ENCODE peak calls at places on chromosomes 2 and 18, in eight cellular contexts. One of them, this sample, is unnamed.

GRCh38 chr2:55302241-55302640 is 33.2 kb upstream of the MTIF2 start:
- DNase-seq in breast epithelium: no peak
- DNase-seq in spleen: no peak
- DNase-seq in tibial nerve: no peak
- DNase-seq in A549: no peak
- DNase-seq in heart left ventricle: no peak
- DNase-seq in sigmoid colon: no peak
- DNase-seq in erythroblast: no peak
- DNase-seq in this sample: no peak

GRCh38 chr2:86249843-86250402 is 50.7 kb downstream of the MRPL35 start:
- DNase-seq in breast epithelium: no peak
- DNase-seq in spleen: no peak
- DNase-seq in tibial nerve: no peak
- DNase-seq in A549: peak
- DNase-seq in heart left ventricle: no peak
- DNase-seq in sigmoid colon: peak
- DNase-seq in erythroblast: no peak
- DNase-seq in this sample: no peak

GRCh38 chr18:52345428-52345827 is 5.4 kb downstream of the DCC start:
- DNase-seq in breast epithelium: no peak
- DNase-seq in spleen: no peak
- DNase-seq in tibial nerve: no peak
- DNase-seq in A549: no peak
- DNase-seq in heart left ventricle: no peak
- DNase-seq in sigmoid colon: no peak
- DNase-seq in erythroblast: no peak
- DNase-seq in this sample: no peak

GRCh38 chr18:27762054-27762453 is 414.9 kb downstream of the CDH2 start:
- DNase-seq in breast epithelium: no peak
- DNase-seq in spleen: no peak
- DNase-seq in tibial nerve: no peak
- DNase-seq in A549: no peak
- DNase-seq in heart left ventricle: no peak
- DNase-seq in sigmoid colon: no peak
- DNase-seq in erythroblast: no peak
- DNase-seq in this sample: no peak

GRCh38 chr2:10500601-10501361 is 52.7 kb upstream of the ODC1 start:
- DNase-seq in breast epithelium: peak
- DNase-seq in spleen: peak
- DNase-seq in tibial nerve: no peak
- DNase-seq in A549: no peak
- DNase-seq in heart left ventricle: no peak
- DNase-seq in sigmoid colon: no peak
- DNase-seq in erythroblast: no peak
- DNase-seq in this sample: peak

GRCh38 chr2:42099431-42100173 is 51.8 kb downstream of the PKDCC start:
- DNase-seq in breast epithelium: no peak
- DNase-seq in spleen: peak
- DNase-seq in tibial nerve: no peak
- DNase-seq in A549: no peak
- DNase-seq in heart left ventricle: no peak
- DNase-seq in sigmoid colon: no peak
- DNase-seq in erythroblast: no peak
- DNase-seq in this sample: no peak

GRCh38 chr2:133641497-133641896 is 73.2 kb upstream of the NCKAP5 start:
- DNase-seq in breast epithelium: peak
- DNase-seq in spleen: no peak
- DNase-seq in tibial nerve: no peak
- DNase-seq in A549: peak
- DNase-seq in heart left ventricle: no peak
- DNase-seq in sigmoid colon: no peak
- DNase-seq in erythroblast: no peak
- DNase-seq in this sample: no peak

GRCh38 chr2:113185643-113186315 is 12.0 kb downstream of the PSD4 start:
- DNase-seq in breast epithelium: no peak
- DNase-seq in spleen: peak
- DNase-seq in tibial nerve: no peak
- DNase-seq in A549: no peak
- DNase-seq in heart left ventricle: peak
- DNase-seq in sigmoid colon: no peak
- DNase-seq in erythroblast: no peak
- DNase-seq in this sample: peak

GRCh38 chr2:153163055-153163454 is 315.5 kb downstream of the RPRM start:
- DNase-seq in breast epithelium: no peak
- DNase-seq in spleen: no peak
- DNase-seq in tibial nerve: no peak
- DNase-seq in A549: peak
- DNase-seq in heart left ventricle: no peak
- DNase-seq in sigmoid colon: no peak
- DNase-seq in erythroblast: peak
- DNase-seq in this sample: no peak

GRCh38 chr2:164896634-164897033 is 55.0 kb upstream of the COBLL1 start:
- DNase-seq in breast epithelium: no peak
- DNase-seq in spleen: no peak
- DNase-seq in tibial nerve: no peak
- DNase-seq in A549: peak
- DNase-seq in heart left ventricle: no peak
- DNase-seq in sigmoid colon: no peak
- DNase-seq in erythroblast: peak
- DNase-seq in this sample: peak

GRCh38 chr2:219252570-219252899 is 508 bp upstream of the TUBA4B start:
- DNase-seq in breast epithelium: no peak
- DNase-seq in spleen: no peak
- DNase-seq in tibial nerve: no peak
- DNase-seq in A549: no peak
- DNase-seq in heart left ventricle: no peak
- DNase-seq in sigmoid colon: no peak
- DNase-seq in erythroblast: no peak
- DNase-seq in this sample: no peak

GRCh38 chr2:10211822-10212438 is 89.4 kb downstream of the RRM2 start:
- DNase-seq in breast epithelium: no peak
- DNase-seq in spleen: peak
- DNase-seq in tibial nerve: no peak
- DNase-seq in A549: no peak
- DNase-seq in heart left ventricle: no peak
- DNase-seq in sigmoid colon: no peak
- DNase-seq in erythroblast: no peak
- DNase-seq in this sample: no peak

GRCh38 chr2:105337122-105338019 is at the start of gene C2orf49:
- DNase-seq in breast epithelium: peak
- DNase-seq in spleen: peak
- DNase-seq in tibial nerve: peak
- DNase-seq in A549: peak
- DNase-seq in heart left ventricle: peak
- DNase-seq in sigmoid colon: peak
- DNase-seq in erythroblast: peak
- DNase-seq in this sample: peak

GRCh38 chr2:3827673-3828575 is 124.5 kb downstream of the DCDC2C start:
- DNase-seq in breast epithelium: no peak
- DNase-seq in spleen: no peak
- DNase-seq in tibial nerve: no peak
- DNase-seq in A549: peak
- DNase-seq in heart left ventricle: no peak
- DNase-seq in sigmoid colon: no peak
- DNase-seq in erythroblast: peak
- DNase-seq in this sample: peak

GRCh38 chr2:106581755-106582430 is 94.7 kb downstream of the CD8B2 start:
- DNase-seq in breast epithelium: no peak
- DNase-seq in spleen: peak
- DNase-seq in tibial nerve: no peak
- DNase-seq in A549: peak
- DNase-seq in heart left ventricle: peak
- DNase-seq in sigmoid colon: peak
- DNase-seq in erythroblast: peak
- DNase-seq in this sample: peak

GRCh38 chr2:121567957-121568409 is 37.3 kb downstream of the RNU4ATAC start:
- DNase-seq in breast epithelium: no peak
- DNase-seq in spleen: no peak
- DNase-seq in tibial nerve: no peak
- DNase-seq in A549: no peak
- DNase-seq in heart left ventricle: no peak
- DNase-seq in sigmoid colon: no peak
- DNase-seq in erythroblast: no peak
- DNase-seq in this sample: no peak

GRCh38 chr2:239381709-239382134 is 19.1 kb downstream of the HDAC4 start:
- DNase-seq in breast epithelium: no peak
- DNase-seq in spleen: peak
- DNase-seq in tibial nerve: no peak
- DNase-seq in A549: no peak
- DNase-seq in heart left ventricle: peak
- DNase-seq in sigmoid colon: peak
- DNase-seq in erythroblast: no peak
- DNase-seq in this sample: no peak

GRCh38 chr18:35662293-35663062 is 80.9 kb downstream of the GALNT1 start:
- DNase-seq in breast epithelium: no peak
- DNase-seq in spleen: no peak
- DNase-seq in tibial nerve: no peak
- DNase-seq in A549: no peak
- DNase-seq in heart left ventricle: no peak
- DNase-seq in sigmoid colon: no peak
- DNase-seq in erythroblast: no peak
- DNase-seq in this sample: no peak

GRCh38 chr2:71348302-71348701 is 16.7 kb downstream of the ZNF638 start:
- DNase-seq in breast epithelium: no peak
- DNase-seq in spleen: no peak
- DNase-seq in tibial nerve: no peak
- DNase-seq in A549: peak
- DNase-seq in heart left ventricle: no peak
- DNase-seq in sigmoid colon: no peak
- DNase-seq in erythroblast: peak
- DNase-seq in this sample: no peak

GRCh38 chr2:37201208-37201607 is 4.9 kb downstream of the CEBPZOS start:
- DNase-seq in breast epithelium: no peak
- DNase-seq in spleen: no peak
- DNase-seq in tibial nerve: no peak
- DNase-seq in A549: no peak
- DNase-seq in heart left ventricle: no peak
- DNase-seq in sigmoid colon: no peak
- DNase-seq in erythroblast: no peak
- DNase-seq in this sample: no peak

GRCh38 chr2:241068136-241068941 is 33.7 kb downstream of the MTERF4 start:
- DNase-seq in breast epithelium: no peak
- DNase-seq in spleen: no peak
- DNase-seq in tibial nerve: no peak
- DNase-seq in A549: no peak
- DNase-seq in heart left ventricle: no peak
- DNase-seq in sigmoid colon: peak
- DNase-seq in erythroblast: no peak
- DNase-seq in this sample: no peak

GRCh38 chr18:35361570-35362321 is 15.4 kb downstream of the ZNF396 start:
- DNase-seq in breast epithelium: no peak
- DNase-seq in spleen: no peak
- DNase-seq in tibial nerve: no peak
- DNase-seq in A549: no peak
- DNase-seq in heart left ventricle: no peak
- DNase-seq in sigmoid colon: no peak
- DNase-seq in erythroblast: no peak
- DNase-seq in this sample: no peak

DNA sequence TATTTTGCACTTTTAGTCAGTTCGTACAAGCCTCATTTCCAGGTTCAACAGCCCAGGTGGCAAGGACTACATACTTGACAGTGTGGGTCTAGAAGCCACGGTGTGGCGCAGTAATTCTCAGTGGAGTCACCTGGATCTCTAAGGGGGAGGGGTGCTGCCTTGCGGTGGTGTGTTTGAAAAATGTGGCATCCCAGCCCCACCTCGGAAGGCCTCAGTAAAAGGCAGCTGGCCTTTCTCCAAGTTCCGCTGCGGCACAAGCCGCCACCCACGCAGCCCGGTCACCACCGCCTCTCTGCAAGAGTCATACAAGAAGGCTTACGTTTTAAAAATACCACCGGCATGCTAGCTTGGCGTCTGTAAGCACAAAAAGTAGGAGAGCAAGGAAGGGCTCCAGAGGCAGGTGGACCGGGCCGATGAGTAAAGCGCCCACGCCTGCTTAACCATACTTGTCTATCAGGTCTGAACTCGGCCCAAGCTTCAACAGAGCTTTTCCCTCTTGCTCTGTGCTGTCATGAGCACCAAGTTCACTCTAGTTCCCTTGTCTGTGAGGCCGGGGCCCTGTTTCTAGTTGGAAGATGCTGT is 49.5 kb downstream of the SPRED2 start:
- DNase-seq in breast epithelium: peak
- DNase-seq in spleen: peak
- DNase-seq in tibial nerve: peak
- DNase-seq in A549: peak
- DNase-seq in heart left ventricle: peak
- DNase-seq in sigmoid colon: peak
- DNase-seq in erythroblast: peak
- DNase-seq in this sample: peak
- TF ChIP-seq POLR2A in breast epithelium: no peak
- TF ChIP-seq POLR2A in spleen: no peak
- TF ChIP-seq POLR2A in tibial nerve: no peak
- TF ChIP-seq POLR2A in A549: no peak
- TF ChIP-seq POLR2A in heart left ventricle: no peak
- TF ChIP-seq POLR2A in sigmoid colon: no peak
- TF ChIP-seq POLR2A in erythroblast: peak
- TF ChIP-seq POLR2A in this sample: no peak

GRCh38 chr2:65057391-65058052 is 1.3 kb downstream of the CEP68 start:
- DNase-seq in breast epithelium: no peak
- DNase-seq in spleen: no peak
- DNase-seq in tibial nerve: no peak
- DNase-seq in A549: no peak
- DNase-seq in heart left ventricle: no peak
- DNase-seq in sigmoid colon: no peak
- DNase-seq in erythroblast: peak
- DNase-seq in this sample: no peak
- TF ChIP-seq POLR2A in breast epithelium: no peak
- TF ChIP-seq POLR2A in spleen: no peak
- TF ChIP-seq POLR2A in tibial nerve: no peak
- TF ChIP-seq POLR2A in A549: no peak
- TF ChIP-seq POLR2A in heart left ventricle: no peak
- TF ChIP-seq POLR2A in sigmoid colon: no peak
- TF ChIP-seq POLR2A in erythroblast: no peak
- TF ChIP-seq POLR2A in this sample: no peak

GRCh38 chr18:79395761-79396404 is at the start of gene NFATC1:
- DNase-seq in breast epithelium: peak
- DNase-seq in spleen: peak
- DNase-seq in tibial nerve: peak
- DNase-seq in A549: peak
- DNase-seq in heart left ventricle: peak
- DNase-seq in sigmoid colon: peak
- DNase-seq in erythroblast: peak
- DNase-seq in this sample: peak
- TF ChIP-seq POLR2A in breast epithelium: no peak
- TF ChIP-seq POLR2A in spleen: no peak
- TF ChIP-seq POLR2A in tibial nerve: peak
- TF ChIP-seq POLR2A in A549: peak
- TF ChIP-seq POLR2A in heart left ventricle: peak
- TF ChIP-seq POLR2A in sigmoid colon: no peak
- TF ChIP-seq POLR2A in erythroblast: peak
- TF ChIP-seq POLR2A in this sample: no peak

DNA sequence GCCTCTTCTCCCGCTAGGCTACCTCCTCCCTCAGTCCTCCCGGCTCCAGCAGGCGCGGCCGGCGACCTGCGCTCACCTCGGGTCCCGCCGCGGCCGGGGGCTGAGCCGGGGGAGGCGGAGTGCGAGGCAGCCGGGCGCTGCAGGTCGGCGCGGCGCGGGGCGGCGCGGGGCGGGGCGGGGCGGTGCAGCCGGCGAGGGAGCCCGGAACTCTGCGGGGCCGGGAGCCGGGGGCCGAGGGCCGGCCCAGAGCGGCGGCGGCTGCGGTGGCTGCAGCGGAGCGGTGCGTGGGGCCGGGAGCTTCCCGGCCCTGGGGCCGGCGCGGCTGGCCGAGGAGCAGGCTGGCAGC is 437 bp downstream of the ACVR1 start:
- DNase-seq in breast epithelium: peak
- DNase-seq in spleen: peak
- DNase-seq in tibial nerve: peak
- DNase-seq in A549: no peak
- DNase-seq in heart left ventricle: no peak
- DNase-seq in sigmoid colon: peak
- DNase-seq in erythroblast: peak
- DNase-seq in this sample: no peak
- TF ChIP-seq POLR2A in breast epithelium: no peak
- TF ChIP-seq POLR2A in spleen: no peak
- TF ChIP-seq POLR2A in tibial nerve: no peak
- TF ChIP-seq POLR2A in A549: peak
- TF ChIP-seq POLR2A in heart left ventricle: no peak
- TF ChIP-seq POLR2A in sigmoid colon: no peak
- TF ChIP-seq POLR2A in erythroblast: no peak
- TF ChIP-seq POLR2A in this sample: no peak

This sample was measured in H54.